ENCODE peak calls at places on chromosomes 13 and 19, in six cellular contexts. T, B, N, K, I and D are unnamed samples.

GRCh38 chr19:16684216-16684615 is 23.3 kb downstream of the TMEM38A start:
- DNase-seq in T (no peak), B (no peak), N (no peak), K (no peak), I (no peak), D (no peak)

GRCh38 chr13:76953921-76954320 is 5.6 kb downstream of the ACOD1 start:
- DNase-seq in T (no peak), B (no peak), N (no peak), K (no peak), I (no peak), D (no peak)

GRCh38 chr13:39455534-39456175 is 147.3 kb downstream of the LHFPL6 start:
- DNase-seq in T (peak), B (no peak), N (no peak), K (no peak), I (no peak), D (peak)

GRCh38 chr19:17829855-17830566 is 8.7 kb upstream of the INSL3 start:
- DNase-seq in T (peak), B (no peak), N (no peak), K (peak), I (no peak), D (peak)

GRCh38 chr19:34519602-34520001 is 38.0 kb downstream of the WTIP start:
- DNase-seq in T (no peak), B (no peak), N (no peak), K (no peak), I (no peak), D (no peak)

GRCh38 chr19:15260939-15261338 is 28.7 kb upstream of the EPHX3 start:
- DNase-seq in T (no peak), B (no peak), N (peak), K (no peak), I (no peak), D (no peak)

GRCh38 chr19:33719366-33720154 is 77.1 kb upstream of the KCTD15 start:
- DNase-seq in T (no peak), B (no peak), N (no peak), K (no peak), I (no peak), D (no peak)

GRCh38 chr13:36157475-36157874 is 26.3 kb upstream of the DCLK1 start:
- DNase-seq in T (no peak), B (no peak), N (no peak), K (no peak), I (no peak), D (no peak)

GRCh38 chr19:15154002-15154612 is 46.7 kb downstream of the NOTCH3 start:
- DNase-seq in T (peak), B (no peak), N (peak), K (peak), I (no peak), D (peak)

GRCh38 chr13:53839461-53839860 is 810.8 kb downstream of the OLFM4 start:
- DNase-seq in T (no peak), B (no peak), N (no peak), K (no peak), I (no peak), D (no peak)

GRCh38 chr19:54806516-54806838 is 3.1 kb downstream of the KIR2DL4 start:
- DNase-seq in T (no peak), B (no peak), N (no peak), K (no peak), I (no peak), D (no peak)

GRCh38 chr13:80360298-80360827 is 19.4 kb upstream of the SPRY2 start:
- DNase-seq in T (no peak), B (no peak), N (no peak), K (no peak), I (no peak), D (no peak)

GRCh38 chr19:29375429-29376093 is 150.2 kb upstream of the VSTM2B start:
- DNase-seq in T (no peak), B (no peak), N (no peak), K (no peak), I (no peak), D (no peak)

GRCh38 chr19:9324584-9324962 is 594 bp downstream of the ZNF559 start:
- DNase-seq in T (no peak), B (no peak), N (no peak), K (no peak), I (no peak), D (no peak)